ENCODE peak calls at places on chromosomes 3 and 15, in ten cellular contexts. M is body of pancreas, V is astrocyte of the spinal cord, N is GM23338, S is ovary, W is astrocyte, C is HL-60, F is cardiac fibroblast, J is Calu3, G is psoas muscle. T is an unnamed sample.
A peak's percentile ranks its signal among the peaks of the same experiment; 100 is the strongest.

GRCh38 chr3:50195501-50196252 is 4.3 kb downstream of the GNAT1 start:
- DNase-seq in S (no peak), C (no peak), J (no peak), F (no peak), V (no peak), G (no peak), W (no peak), N (no peak), M (peak; percentile 58), T (no peak)

GRCh38 chr3:27134165-27134796 is 234.9 kb downstream of the NEK10 start:
- DNase-seq in J (peak; percentile 70), W (peak; percentile 29), G (peak; percentile 60), N (peak; percentile 79), S (peak; percentile 51), F (peak; percentile 77), C (peak; percentile 6), V (peak; percentile 70), M (peak; percentile 66), T (peak; percentile 42)

GRCh38 chr3:43215138-43215537 is 71.2 kb upstream of the SNRK start:
- DNase-seq in W (no peak), S (no peak), V (no peak), M (no peak), G (no peak), F (no peak), N (no peak), J (no peak), C (no peak), T (no peak)

GRCh38 chr3:104180906-104181305 is 1185.8 kb upstream of the ALCAM start:
- DNase-seq in G (no peak), V (peak; percentile 58), M (no peak), W (no peak), N (no peak), C (no peak), S (no peak), F (no peak), J (no peak), T (no peak)

GRCh38 chr3:178397836-178398235 is 138.4 kb upstream of the KCNMB2 start:
- DNase-seq in J (no peak), F (peak; percentile 15), N (no peak), S (no peak), C (no peak), M (no peak), V (peak; percentile 17), W (no peak), G (no peak), T (no peak)

GRCh38 chr3:8621872-8622271 is 22.7 kb downstream of the SSUH2 start:
- DNase-seq in F (peak; percentile 90), G (no peak), V (peak; percentile 80), S (no peak), W (peak; percentile 89), N (no peak), J (no peak), M (no peak), C (no peak), T (no peak)

GRCh38 chr3:98906230-98906629 is 4.7 kb upstream of the DCBLD2 start:
- DNase-seq in V (peak; percentile 88), N (no peak), G (no peak), F (peak; percentile 91), S (no peak), M (no peak), W (peak; percentile 96), J (no peak), C (no peak), T (no peak)

GRCh38 chr15:82999426-82999825 is 12.0 kb downstream of the C15orf40 start:
- DNase-seq in S (no peak), C (no peak), V (no peak), J (no peak), M (no peak), W (no peak), N (no peak), F (no peak), G (no peak), T (no peak)

GRCh38 chr15:72515591-72516389 is 41.7 kb downstream of the ARIH1 start:
- DNase-seq in J (no peak), M (no peak), V (peak; percentile 27), W (peak; percentile 55), S (no peak), G (no peak), C (no peak), F (peak; percentile 39), N (no peak), T (no peak)

GRCh38 chr3:148598619-148599018 is 99.1 kb upstream of the AGTR1 start:
- DNase-seq in W (no peak), F (no peak), N (no peak), M (no peak), S (no peak), C (no peak), V (no peak), G (no peak), J (no peak), T (no peak)

GRCh38 chr15:34783986-34784385 is 11.4 kb downstream of the ACTC1 start:
- DNase-seq in C (no peak), F (peak; percentile 20), V (no peak), J (no peak), M (no peak), W (no peak), N (no peak), S (no peak), G (no peak), T (no peak)

GRCh38 chr3:17089314-17089700 is 204.6 kb downstream of the PLCL2 start:
- DNase-seq in V (no peak), J (no peak), S (no peak), W (no peak), F (no peak), N (no peak), G (no peak), M (no peak), C (no peak), T (no peak)

GRCh38 chr3:189771842-189772494 is 140.8 kb downstream of the TP63 start:
- DNase-seq in S (no peak), N (no peak), J (no peak), C (no peak), W (peak; percentile 12), G (no peak), M (no peak), F (no peak), V (no peak), T (no peak)

GRCh38 chr3:129239992-129240391 is 9.4 kb upstream of the COPG1 start:
- DNase-seq in G (no peak), N (peak; percentile 41), C (no peak), V (no peak), W (no peak), J (no peak), M (no peak), F (no peak), S (no peak), T (no peak)

GRCh38 chr3:22685598-22685997 is 517.5 kb upstream of the UBE2E2 start:
- DNase-seq in V (no peak), C (no peak), M (no peak), N (peak; percentile 45), F (no peak), S (no peak), G (no peak), W (no peak), J (peak; percentile 29), T (no peak)

GRCh38 chr3:172074578-172074977 is 35.2 kb downstream of the FNDC3B start:
- DNase-seq in C (peak; percentile 95), J (no peak), M (peak; percentile 33), V (no peak), G (peak; percentile 28), N (no peak), W (no peak), F (peak; percentile 31), S (no peak), T (no peak)

GRCh38 chr15:54566654-54567053 is 588.4 kb downstream of the UNC13C start:
- DNase-seq in J (no peak), C (no peak), G (no peak), M (no peak), V (no peak), N (no peak), F (no peak), S (no peak), W (no peak), T (no peak)

GRCh38 chr15:42138968-42139386 is 17.5 kb downstream of the PLA2G4F start:
- DNase-seq in J (no peak), F (no peak), C (no peak), M (no peak), V (no peak), W (no peak), G (no peak), S (no peak), N (no peak), T (no peak)

GRCh38 chr15:76330281-76330680 is 6.3 kb upstream of the ISL2 start:
- DNase-seq in V (peak; percentile 49), G (no peak), C (no peak), F (peak; percentile 76), W (no peak), M (peak; percentile 76), J (peak; percentile 70), S (no peak), N (peak; percentile 82), T (no peak)
- TF ChIP-seq CTCF in V (peak; percentile 70), G (peak; percentile 55), C (no peak), F (peak; percentile 79), W (peak; percentile 34), M (peak; percentile 65), J (peak; percentile 57), S (no peak), N (peak; percentile 82), T (no peak)

GRCh38 chr3:33758874-33759273 is 39.6 kb upstream of the PDCD6IP start:
- DNase-seq in M (no peak), J (no peak), V (peak; percentile 3), S (no peak), W (peak; percentile 8), C (no peak), G (no peak), N (no peak), F (no peak), T (no peak)
- TF ChIP-seq CTCF in M (no peak), J (no peak), V (no peak), S (no peak), W (no peak), C (no peak), G (no peak), N (no peak), F (no peak), T (no peak)

DNA sequence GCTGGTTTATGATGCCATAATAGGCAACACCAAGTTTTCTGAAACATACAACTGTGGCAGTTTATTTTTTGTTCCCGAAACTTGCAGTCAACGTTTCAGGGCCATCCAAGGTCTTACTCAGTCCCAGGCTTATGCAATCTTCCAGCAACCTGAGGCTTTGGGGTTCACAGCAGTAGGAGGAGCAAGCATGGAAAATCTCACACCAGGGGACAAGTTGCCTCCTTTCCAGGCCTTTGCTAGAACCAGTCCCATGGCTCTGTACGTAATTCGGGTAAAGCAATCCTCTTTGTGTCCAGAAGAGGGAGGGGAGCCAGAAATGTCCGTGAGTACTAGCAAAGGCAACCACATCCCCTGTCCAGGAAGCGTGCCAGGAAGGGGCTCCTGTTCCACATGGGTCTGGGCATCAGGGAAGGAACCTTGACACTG is 4.7 kb upstream of the FAM240A start:
- DNase-seq in J (no peak), S (no peak), M (no peak), F (peak; percentile 10), W (no peak), V (peak; percentile 3), C (no peak), N (peak; percentile 85), G (peak; percentile 17), T (no peak)
- TF ChIP-seq CTCF in J (no peak), S (no peak), M (no peak), F (peak; percentile 15), W (peak; percentile 6), V (peak; percentile 13), C (no peak), N (peak; percentile 61), G (no peak), T (no peak)

DNA sequence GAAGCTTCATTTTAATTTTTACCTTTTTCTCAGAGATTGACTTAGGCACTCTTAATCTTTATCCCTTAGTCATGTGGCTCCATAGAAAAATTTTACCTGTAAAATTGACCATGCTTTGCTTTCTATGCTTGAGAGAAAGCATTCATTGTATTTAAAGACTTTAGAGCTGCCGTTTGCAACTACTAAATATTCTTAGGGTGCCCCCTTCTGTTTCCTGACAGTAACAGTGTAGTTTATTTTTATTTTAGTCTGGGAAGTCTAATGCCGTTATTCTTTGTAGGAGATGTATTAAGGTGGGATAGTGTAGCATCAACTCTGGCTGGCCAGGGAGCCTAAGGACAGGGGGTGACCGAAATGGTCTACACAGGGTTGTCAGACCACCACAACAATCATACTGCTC is 84.5 kb upstream of the SYNPR start:
- DNase-seq in F (peak; percentile 27), G (no peak), M (no peak), V (peak; percentile 40), N (peak; percentile 77), W (peak; percentile 10), J (peak; percentile 14), S (no peak), C (no peak), T (no peak)
- TF ChIP-seq CTCF in F (peak; percentile 33), G (peak; percentile 7), M (peak; percentile 56), V (peak; percentile 51), N (peak; percentile 68), W (peak; percentile 60), J (peak; percentile 16), S (no peak), C (no peak), T (no peak)

T was measured in GM13976.